ENCODE peak calls at places on chromosomes 5 and 9, in seven cellular contexts. L is gastrocnemius medialis; R is left lung; Z is CD8-positive, alpha-beta memory T cell; F is upper lobe of right lung; Y is CD8-positive, alpha-beta T cell; M is neuronal stem cell. C is an unnamed sample. For H3K9me3, the result is how much of the 10 kb centered on the place peaks cover.

GRCh38 chr5:14385022-14385421 is 196.6 kb upstream of the OTULINL start:
- DNase-seq in R (no peak), F (no peak), Y (peak), M (no peak), Z (no peak), L (no peak), C (no peak)

GRCh38 chr5:76831108-76831447 is 12.2 kb downstream of the F2RL1 start:
- DNase-seq in M (no peak), Y (no peak), F (no peak), L (no peak), R (no peak), Z (no peak), C (no peak)

GRCh38 chr5:9325549-9325948 is 220.3 kb downstream of the SEMA5A start:
- DNase-seq in M (no peak), L (no peak), F (no peak), R (no peak), Y (no peak), Z (no peak), C (no peak)

GRCh38 chr5:165457854-165458481 is 1952.5 kb downstream of the MAT2B start:
- DNase-seq in Y (no peak), L (no peak), Z (no peak), R (no peak), M (peak), F (no peak), C (no peak)

GRCh38 chr9:116686693-116687073 is 422 bp upstream of the TRIM32 start:
- DNase-seq in R (no peak), F (no peak), Y (no peak), Z (no peak), M (no peak), L (no peak), C (no peak)

GRCh38 chr5:133130387-133131118 is 78.7 kb downstream of the HSPA4 start:
- DNase-seq in F (no peak), Z (no peak), L (no peak), R (no peak), M (no peak), Y (no peak), C (no peak)

GRCh38 chr5:31867219-31867618 is 228.3 kb downstream of the PDZD2 start:
- DNase-seq in R (no peak), Z (no peak), L (no peak), M (no peak), Y (peak), F (no peak), C (no peak)

GRCh38 chr5:128158342-128158741 is 74.8 kb downstream of the SLC12A2 start:
- DNase-seq in Z (no peak), Y (no peak), L (no peak), F (no peak), M (no peak), R (no peak), C (no peak)

GRCh38 chr9:127311239-127311741 is 46.7 kb downstream of the GARNL3 start:
- DNase-seq in M (peak), L (no peak), Y (peak), Z (peak), R (no peak), F (no peak), C (no peak)

GRCh38 chr9:134058716-134059115 is 9.1 kb downstream of the BRD3 start:
- DNase-seq in R (no peak), Z (no peak), L (no peak), F (peak), M (no peak), Y (peak), C (peak)

GRCh38 chr5:107812570-107813141 is 141.9 kb upstream of the EFNA5 start:
- DNase-seq in R (no peak), Y (no peak), Z (no peak), L (no peak), F (no peak), M (no peak), C (no peak)

GRCh38 chr5:170149206-170149515 is 43.5 kb downstream of the FOXI1 start:
- DNase-seq in L (no peak), Z (no peak), R (no peak), F (no peak), M (no peak), Y (no peak), C (no peak)

GRCh38 chr9:93896496-93897033 is 58.6 kb downstream of the BARX1 start:
- DNase-seq in Z (no peak), L (no peak), Y (no peak), R (peak), M (no peak), F (peak), C (no peak)

GRCh38 chr9:88355166-88355565 is 33.1 kb upstream of the SPIN1 start:
- DNase-seq in L (no peak), M (no peak), F (no peak), Y (no peak), Z (no peak), R (no peak), C (no peak)

GRCh38 chr9:88364706-88365105 is 23.5 kb upstream of the SPIN1 start:
- DNase-seq in R (no peak), Z (no peak), Y (no peak), M (no peak), L (no peak), F (no peak), C (no peak)

DNA sequence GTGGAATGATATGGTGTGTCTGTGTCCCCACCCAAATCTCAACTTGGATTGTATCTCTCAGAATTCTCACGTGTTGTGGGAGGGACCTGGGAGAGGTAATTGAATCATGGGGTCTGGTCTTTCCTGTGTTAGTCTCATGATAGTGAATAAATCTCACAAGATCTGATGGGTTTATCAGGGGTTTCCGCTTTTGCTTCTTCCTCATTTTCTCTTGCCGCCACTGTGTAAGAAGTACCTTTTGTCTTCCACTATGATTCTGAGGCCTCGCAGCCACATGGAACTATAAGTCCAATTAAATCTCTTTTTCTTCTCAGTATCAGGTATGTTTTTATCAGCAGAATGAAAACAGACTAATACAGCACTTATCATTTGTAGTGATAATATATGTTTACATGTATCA is 29.5 kb upstream of the SPIN1 start:
- DNase-seq in Y (no peak), Z (no peak), F (no peak), R (no peak), L (no peak), M (no peak), C (no peak)
- H3K9me3 ChIP-seq in Y (under half), Z (under half), F (under half), R (under half), L (under half), M (under half), C (under half)

GRCh38 chr9:88268886-88269285 is 119.4 kb upstream of the SPIN1 start:
- DNase-seq in F (no peak), L (no peak), Y (no peak), R (no peak), Z (no peak), M (no peak), C (no peak)

GRCh38 chr9:88270398-88270797 is 117.8 kb upstream of the SPIN1 start:
- DNase-seq in R (no peak), Z (no peak), Y (no peak), F (no peak), L (no peak), M (no peak), C (no peak)

GRCh38 chr9:88272986-88273385 is 115.3 kb upstream of the SPIN1 start:
- DNase-seq in Y (no peak), R (no peak), M (no peak), L (no peak), F (no peak), Z (no peak), C (no peak)

GRCh38 chr9:88266416-88266815 is 121.8 kb upstream of the SPIN1 start:
- DNase-seq in L (no peak), Y (no peak), M (no peak), Z (no peak), R (no peak), F (no peak), C (no peak)

GRCh38 chr9:88267283-88267682 is 121.0 kb upstream of the SPIN1 start:
- DNase-seq in F (no peak), M (no peak), R (no peak), L (no peak), Z (no peak), Y (no peak), C (no peak)
- H3K9me3 ChIP-seq in F (under half), M (under half), R (under half), L (under half), Z (under half), Y (under half), C (under half)

GRCh38 chr5:21236896-21237830 is 1249.2 kb upstream of the CDH18 start:
- DNase-seq in R (no peak), L (no peak), M (no peak), F (no peak), Y (no peak), Z (no peak), C (no peak)
- H3K9me3 ChIP-seq in R (under half), L (under half), M (under half), F (under half), Y (under half), Z (under half), C (under half)

DNA sequence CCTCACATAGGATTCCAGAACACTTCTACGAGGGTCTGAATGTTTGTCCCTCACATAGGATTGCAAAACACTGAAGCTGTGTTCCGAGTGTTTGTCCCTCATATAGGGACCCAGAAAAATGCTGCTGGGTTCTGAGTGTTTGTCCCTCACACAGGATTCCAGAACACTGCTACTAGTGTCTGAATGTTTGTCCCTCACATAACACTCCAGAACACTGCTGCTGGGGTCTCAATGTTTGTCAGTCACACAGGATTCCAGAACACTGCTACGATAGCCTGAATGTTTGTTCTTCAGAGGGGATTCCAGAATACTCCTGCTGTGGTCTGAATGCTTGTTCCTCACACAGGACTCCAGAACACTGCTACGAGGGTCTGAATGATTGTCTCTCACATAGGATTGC is 218.7 kb downstream of the FOXD4L6 start:
- DNase-seq in L (no peak), Y (no peak), Z (no peak), M (no peak), F (no peak), R (no peak), C (no peak)
- H3K9me3 ChIP-seq in L (under half), Y (half or more), Z (half or more), M (under half), F (half or more), R (half or more), C (half or more)

DNA sequence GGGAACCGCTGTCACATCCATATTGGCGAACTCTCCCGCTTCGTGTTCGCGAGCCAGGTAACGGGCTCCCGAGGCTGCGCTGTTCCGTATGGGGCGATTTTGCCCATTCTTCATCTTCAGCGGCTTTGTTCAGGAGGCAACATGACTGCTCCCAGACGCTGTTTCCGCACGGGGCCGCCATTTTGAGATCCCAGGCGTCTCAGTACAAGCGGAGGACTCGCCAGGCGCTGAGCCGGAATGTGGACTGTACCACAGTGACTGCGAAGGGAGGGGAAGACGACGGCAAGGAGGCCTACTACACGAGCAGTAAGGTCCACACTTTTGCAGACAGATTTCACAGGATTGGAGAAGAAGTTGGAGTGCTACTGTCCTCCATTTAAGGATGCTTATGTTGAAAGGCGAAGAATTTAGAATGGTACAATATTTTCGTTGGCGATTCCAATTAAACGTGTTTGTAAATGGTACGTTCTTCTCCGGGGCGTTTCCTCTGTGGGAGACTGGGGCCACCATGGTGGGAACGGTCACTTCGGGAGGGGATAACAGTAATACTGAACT is 41.6 kb upstream of the ZNF300 start:
- DNase-seq in F (peak), R (peak), Z (no peak), M (no peak), Y (no peak), L (peak), C (no peak)
- H3K9me3 ChIP-seq in F (under half), R (half or more), Z (under half), M (under half), Y (under half), L (under half), C (under half)